ENCODE peak calls at places on chromosome 1, in nine cellular contexts. Y, Q, J, A, O, W, S, T and B are unnamed samples.

GRCh38 chr1:112956503-112957132 is 622 bp upstream of the SLC16A1 start:
- DNase-seq in Y (no peak), Q (no peak), J (no peak), A (no peak), O (no peak), W (no peak), S (no peak), T (no peak), B (no peak)

GRCh38 chr1:27031235-27032118 is 18.8 kb upstream of the TENT5B start:
- DNase-seq in Y (no peak), Q (no peak), J (no peak), A (peak), O (peak), W (peak), S (peak), T (peak), B (no peak)

GRCh38 chr1:26221094-26221493 is 12.9 kb upstream of the CEP85 start:
- DNase-seq in Y (no peak), Q (no peak), J (no peak), A (no peak), O (no peak), W (no peak), S (no peak), T (peak), B (no peak)

GRCh38 chr1:77605246-77606026 is 77.0 kb downstream of the ZZZ3 start:
- DNase-seq in Y (peak), Q (peak), J (no peak), A (no peak), O (peak), W (peak), S (peak), T (no peak), B (peak)

GRCh38 chr1:24411963-24412362 is 1.6 kb downstream of the STPG1 start:
- DNase-seq in Y (no peak), Q (no peak), J (no peak), A (no peak), O (peak), W (no peak), S (peak), T (no peak), B (no peak)

GRCh38 chr1:48047116-48047515 is 49.9 kb upstream of the TRABD2B start:
- DNase-seq in Y (no peak), Q (no peak), J (no peak), A (no peak), O (no peak), W (no peak), S (peak), T (no peak), B (no peak)

GRCh38 chr1:151864411-151864810 is 10.9 kb upstream of the THEM5 start:
- DNase-seq in Y (no peak), Q (no peak), J (no peak), A (no peak), O (no peak), W (no peak), S (no peak), T (no peak), B (no peak)

GRCh38 chr1:204255225-204255624 is 41.4 kb upstream of the GOLT1A start:
- DNase-seq in Y (no peak), Q (no peak), J (no peak), A (no peak), O (no peak), W (no peak), S (no peak), T (no peak), B (no peak)

GRCh38 chr1:34929853-34930701 is 627 bp upstream of the DLGAP3 start:
- DNase-seq in Y (no peak), Q (no peak), J (no peak), A (no peak), O (no peak), W (no peak), S (no peak), T (no peak), B (no peak)

GRCh38 chr1:204390731-204391466 is 20.7 kb downstream of the PPP1R15B start:
- DNase-seq in Y (no peak), Q (no peak), J (no peak), A (no peak), O (peak), W (peak), S (no peak), T (no peak), B (no peak)

GRCh38 chr1:70617728-70618127 is 206.7 kb downstream of the CTH start:
- DNase-seq in Y (no peak), Q (no peak), J (no peak), A (no peak), O (no peak), W (no peak), S (no peak), T (no peak), B (no peak)

GRCh38 chr1:200243042-200243437 is 166.8 kb downstream of the ZNF281 start:
- DNase-seq in Y (no peak), Q (no peak), J (no peak), A (no peak), O (peak), W (no peak), S (peak), T (no peak), B (no peak)

GRCh38 chr1:44327679-44328491 is 27.2 kb downstream of the ERI3 start:
- DNase-seq in Y (peak), Q (peak), J (peak), A (peak), O (peak), W (peak), S (peak), T (peak), B (no peak)

GRCh38 chr1:36269408-36269838 is 36.7 kb upstream of the SH3D21 start:
- DNase-seq in Y (no peak), Q (no peak), J (peak), A (peak), O (peak), W (peak), S (peak), T (no peak), B (no peak)

GRCh38 chr1:240235521-240236288 is 144.0 kb downstream of the FMN2 start:
- DNase-seq in Y (no peak), Q (no peak), J (no peak), A (no peak), O (no peak), W (no peak), S (peak), T (no peak), B (no peak)

GRCh38 chr1:216221260-216221700 is 202.0 kb downstream of the USH2A start:
- DNase-seq in Y (peak), Q (peak), J (peak), A (no peak), O (peak), W (peak), S (peak), T (no peak), B (peak)

DNA sequence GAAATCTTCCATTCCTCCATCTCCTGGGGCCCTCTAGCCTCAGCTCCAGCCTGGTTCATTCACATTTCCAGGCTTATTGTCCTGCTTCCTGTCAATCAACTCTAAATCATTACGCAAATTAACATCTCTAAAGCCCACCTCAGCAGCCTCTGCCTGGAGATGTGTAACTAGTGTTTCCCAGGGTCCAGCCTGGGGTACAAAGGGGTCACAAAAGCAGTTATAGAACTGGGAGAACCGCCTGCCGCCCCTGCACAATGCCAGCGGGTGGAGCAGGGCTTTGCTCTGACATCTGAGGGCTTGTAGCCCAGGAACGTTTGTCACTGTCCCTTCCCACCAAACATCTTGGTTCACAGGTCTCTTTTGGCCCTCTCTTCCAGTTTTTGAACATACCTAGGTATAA is 373.5 kb downstream of the RRAGC start:
- DNase-seq in Y (no peak), Q (no peak), J (no peak), A (no peak), O (no peak), W (no peak), S (no peak), T (no peak), B (no peak)
- H3K4me3 ChIP-seq in Y (no peak), Q (no peak), J (no peak), A (no peak), O (no peak), W (no peak), S (no peak), T (no peak), B (no peak)

DNA sequence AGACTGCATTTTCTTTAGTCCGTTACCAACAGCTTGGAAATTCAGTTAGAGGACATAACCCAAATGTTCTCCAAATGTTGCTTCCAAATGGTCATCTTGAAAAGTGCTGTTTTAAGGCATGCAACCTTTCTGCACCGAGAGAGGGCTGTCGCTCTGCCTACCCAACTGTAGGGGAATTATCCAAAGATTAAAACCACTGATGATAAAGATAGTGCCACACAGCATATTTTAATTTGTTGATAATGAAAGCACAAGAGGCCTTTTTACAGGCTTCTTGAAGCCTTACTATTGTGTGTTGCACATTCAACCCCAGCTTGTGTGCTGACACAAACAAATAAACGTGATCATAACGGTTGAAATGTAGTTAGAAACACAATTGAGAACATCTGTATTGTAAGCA is 121.5 kb downstream of the LMO4 start:
- DNase-seq in Y (no peak), Q (no peak), J (no peak), A (no peak), O (no peak), W (no peak), S (no peak), T (no peak), B (no peak)
- H3K4me3 ChIP-seq in Y (no peak), Q (no peak), J (no peak), A (no peak), O (no peak), W (no peak), S (no peak), T (no peak), B (no peak)

DNA sequence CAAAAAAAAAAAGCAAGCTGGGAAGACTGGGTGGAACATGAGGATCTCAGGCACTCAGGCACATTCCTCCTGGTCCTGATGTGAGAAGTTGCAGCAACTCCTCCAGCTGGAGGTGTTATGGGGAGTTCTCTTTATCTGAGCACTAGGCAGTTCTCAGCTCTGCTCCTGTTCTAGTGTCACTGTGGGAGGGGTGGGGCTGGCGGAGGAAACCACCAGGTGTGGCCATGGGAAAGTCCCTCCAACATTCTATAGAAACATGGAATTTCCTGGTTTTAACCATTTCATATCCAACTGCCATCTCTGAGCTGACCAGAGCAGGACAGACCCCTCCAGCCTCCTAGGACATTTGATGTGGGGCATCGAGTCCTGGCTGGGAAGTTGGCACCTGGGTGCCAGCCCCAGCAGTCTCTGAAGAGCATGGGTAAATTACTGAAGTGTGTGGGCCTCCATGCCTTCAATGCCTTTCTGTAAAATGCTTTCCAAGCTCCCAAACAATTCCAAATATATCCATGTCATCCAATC is 804 bp upstream of the IKBKE start:
- DNase-seq in Y (no peak), Q (no peak), J (no peak), A (no peak), O (no peak), W (peak), S (no peak), T (no peak), B (no peak)
- H3K4me3 ChIP-seq in Y (no peak), Q (no peak), J (no peak), A (no peak), O (no peak), W (peak), S (peak), T (peak), B (no peak)

DNA sequence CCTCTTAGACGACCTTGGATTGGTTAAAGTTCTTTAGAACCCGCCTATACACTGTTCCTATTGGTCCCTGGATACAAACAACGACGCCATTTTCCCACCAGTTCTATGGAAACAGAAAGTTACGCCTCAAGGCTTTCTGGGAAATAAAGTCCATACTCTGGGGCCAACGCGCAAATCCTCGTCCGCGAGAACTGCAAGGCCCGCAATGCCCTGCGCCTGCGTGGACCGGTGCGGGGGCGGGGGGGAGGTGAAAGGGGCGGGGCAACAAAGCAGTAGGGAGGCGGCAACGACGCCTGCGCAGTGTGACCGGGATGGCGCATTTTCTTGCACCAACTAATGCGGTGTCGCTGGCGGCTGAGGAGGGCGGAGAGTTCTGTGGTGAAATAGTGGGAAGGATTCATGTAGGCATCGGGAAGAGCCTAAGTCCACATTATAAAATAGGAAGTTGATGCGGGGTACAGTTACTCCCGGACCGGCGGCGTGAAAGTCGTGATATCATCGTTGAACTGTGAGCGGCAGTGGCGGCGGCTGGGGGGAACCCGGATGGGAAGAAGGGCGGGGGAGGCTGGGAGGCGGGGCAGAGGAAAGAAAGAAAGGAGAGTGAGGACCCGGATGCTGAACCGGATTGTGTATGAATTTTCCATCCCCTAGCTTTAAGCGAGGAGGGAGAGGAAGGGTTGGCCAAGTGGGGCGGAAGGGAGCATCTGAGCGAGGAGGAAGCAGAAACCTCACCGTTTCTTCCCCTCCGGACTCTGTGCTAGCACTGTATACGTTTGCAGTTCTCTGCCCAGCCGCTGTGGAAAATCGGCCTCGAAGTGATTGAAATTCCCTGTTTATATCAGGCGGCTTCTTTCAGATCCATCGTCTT is at the start of gene GGPS1:
- DNase-seq in Y (peak), Q (peak), J (peak), A (peak), O (peak), W (peak), S (peak), T (peak), B (peak)
- H3K4me3 ChIP-seq in Y (peak), Q (peak), J (peak), A (peak), O (peak), W (peak), S (peak), T (peak), B (peak)

GRCh38 chr1:236835491-236835890 is 40.4 kb downstream of the MTR start:
- DNase-seq in Y (no peak), Q (no peak), J (no peak), A (no peak), O (no peak), W (no peak), S (no peak), T (no peak), B (no peak)
- H3K4me3 ChIP-seq in Y (no peak), Q (no peak), J (no peak), A (no peak), O (no peak), W (no peak), S (no peak), T (no peak), B (no peak)

DNA sequence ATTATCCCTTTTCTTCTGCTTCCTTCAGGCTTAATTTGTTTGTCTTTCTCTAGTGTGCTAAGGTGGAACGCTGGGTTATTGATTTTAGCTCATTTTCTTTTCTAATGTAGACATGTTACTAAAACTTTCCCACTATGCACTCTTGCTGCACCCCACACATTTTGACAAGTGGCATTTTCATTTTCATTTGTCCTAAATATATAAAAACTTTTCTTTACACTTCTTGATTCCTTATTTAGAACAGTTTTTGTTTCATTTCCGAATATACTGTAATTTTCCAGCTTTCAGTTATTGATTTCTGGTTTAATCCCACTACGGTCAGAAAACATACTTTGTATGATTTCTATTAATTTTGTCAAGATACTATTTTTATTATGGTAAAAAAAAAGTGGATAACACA is 25.3 kb downstream of the SH3BP5L start:
- DNase-seq in Y (no peak), Q (no peak), J (no peak), A (no peak), O (no peak), W (no peak), S (no peak), T (no peak), B (no peak)
- H3K4me3 ChIP-seq in Y (no peak), Q (no peak), J (no peak), A (no peak), O (no peak), W (no peak), S (no peak), T (no peak), B (no peak)

DNA sequence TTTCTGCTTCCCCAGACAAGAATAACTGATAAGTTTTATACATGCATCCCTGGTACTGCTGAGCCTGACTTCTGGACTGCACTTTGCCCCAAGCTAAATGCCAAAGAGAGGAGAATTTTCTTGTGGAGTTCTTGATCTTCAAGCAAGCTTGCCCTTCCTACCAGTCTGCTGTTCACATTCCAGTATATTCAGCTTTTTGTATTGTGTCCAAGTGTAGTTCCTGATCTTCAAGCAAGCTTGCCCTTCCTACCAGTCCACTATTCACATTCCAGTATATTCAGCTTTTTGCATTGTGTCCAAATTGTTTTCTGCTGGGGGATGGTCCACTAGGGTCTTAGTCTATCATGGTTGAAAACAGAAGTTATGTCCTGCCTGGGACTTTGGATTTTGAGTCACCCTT is 899 bp upstream of the TSEN15 start:
- DNase-seq in Y (no peak), Q (no peak), J (no peak), A (no peak), O (no peak), W (no peak), S (peak), T (no peak), B (no peak)
- H3K4me3 ChIP-seq in Y (peak), Q (no peak), J (peak), A (no peak), O (peak), W (peak), S (peak), T (peak), B (no peak)

GRCh38 chr1:8395433-8395866 is 77.5 kb downstream of the SLC45A1 start:
- DNase-seq in Y (no peak), Q (no peak), J (no peak), A (no peak), O (no peak), W (no peak), S (no peak), T (no peak), B (peak)

GRCh38 chr1:8397511-8397910 is 79.6 kb downstream of the SLC45A1 start:
- DNase-seq in Y (no peak), Q (no peak), J (no peak), A (no peak), O (no peak), W (no peak), S (peak), T (no peak), B (no peak)

GRCh38 chr1:8398086-8398485 is 80.2 kb downstream of the SLC45A1 start:
- DNase-seq in Y (no peak), Q (no peak), J (no peak), A (no peak), O (no peak), W (no peak), S (no peak), T (no peak), B (no peak)

GRCh38 chr1:8396083-8396911 is 78.4 kb downstream of the SLC45A1 start:
- DNase-seq in Y (no peak), Q (no peak), J (no peak), A (no peak), O (peak), W (no peak), S (peak), T (no peak), B (no peak)

DNA sequence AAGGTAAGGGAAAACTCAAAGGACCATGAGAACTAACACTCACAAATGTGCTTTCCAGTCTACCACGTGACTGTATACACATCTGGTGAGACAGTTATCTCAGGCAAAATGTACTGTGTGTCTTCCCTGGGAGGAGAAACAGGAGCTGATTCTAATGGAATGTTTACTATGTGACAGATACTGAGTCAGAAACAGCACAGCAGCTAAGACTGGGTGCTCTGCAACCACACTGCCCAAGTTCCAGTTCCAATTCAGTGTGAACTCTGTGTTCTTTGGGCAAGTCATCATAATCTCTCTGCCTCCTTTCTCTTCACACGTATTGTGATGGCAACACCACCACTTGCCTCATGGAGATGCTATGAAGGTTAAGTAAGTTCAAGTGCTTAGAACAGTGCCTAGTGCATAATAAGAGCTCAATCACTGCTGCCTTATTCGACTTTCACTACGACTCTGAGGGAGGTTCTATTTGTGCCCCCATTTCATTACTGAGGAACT is 79.0 kb downstream of the SLC45A1 start:
- DNase-seq in Y (peak), Q (peak), J (peak), A (no peak), O (peak), W (no peak), S (peak), T (no peak), B (no peak)
- H3K4me3 ChIP-seq in Y (no peak), Q (no peak), J (no peak), A (no peak), O (no peak), W (no peak), S (peak), T (no peak), B (no peak)

GRCh38 chr1:181133969-181134418 is 45.5 kb downstream of the IER5 start:
- DNase-seq in Y (no peak), Q (no peak), J (no peak), A (no peak), O (no peak), W (no peak), S (no peak), T (no peak), B (no peak)

GRCh38 chr1:181133441-181133951 is 45.0 kb downstream of the IER5 start:
- DNase-seq in Y (no peak), Q (no peak), J (no peak), A (no peak), O (no peak), W (no peak), S (no peak), T (no peak), B (no peak)

GRCh38 chr1:181128592-181129497 is 40.3 kb downstream of the IER5 start:
- DNase-seq in Y (no peak), Q (no peak), J (no peak), A (no peak), O (no peak), W (no peak), S (no peak), T (no peak), B (no peak)

GRCh38 chr1:181129771-181130606 is 41.5 kb downstream of the IER5 start:
- DNase-seq in Y (no peak), Q (no peak), J (no peak), A (no peak), O (no peak), W (no peak), S (no peak), T (no peak), B (no peak)

GRCh38 chr1:181131255-181131901 is 42.9 kb downstream of the IER5 start:
- DNase-seq in Y (no peak), Q (no peak), J (no peak), A (no peak), O (no peak), W (no peak), S (no peak), T (no peak), B (no peak)
- H3K4me3 ChIP-seq in Y (no peak), Q (no peak), J (no peak), A (no peak), O (no peak), W (no peak), S (no peak), T (no peak), B (no peak)